ENCODE peak calls at places on chromosomes 2 and 18, in ten cellular contexts. S is GM12892, W is AG08396, A is KBM-7, P is fibroblast of lung, O is adrenal gland, R is uterus, N is HL-60, L is NCI-H460, K is hepatocyte. Y is an unnamed sample.

GRCh38 chr2:27076323-27076722 is 2.1 kb upstream of the EMILIN1 start:
- DNase-seq in S (no peak), W (no peak), A (no peak), P (no peak), O (no peak), R (no peak), N (no peak), L (no peak), K (no peak), Y (no peak)

GRCh38 chr2:72892506-72893173 is 5.4 kb downstream of the SPR start:
- DNase-seq in S (peak), W (peak), A (peak), P (peak), O (peak), R (no peak), N (peak), L (peak), K (peak), Y (peak)

GRCh38 chr2:151669585-151670081 is 64.6 kb downstream of the NEB start:
- DNase-seq in S (no peak), W (no peak), A (peak), P (no peak), O (no peak), R (no peak), N (peak), L (no peak), K (no peak), Y (no peak)

GRCh38 chr2:222452422-222452950 is 28.1 kb downstream of the SGPP2 start:
- DNase-seq in S (no peak), W (no peak), A (no peak), P (no peak), O (no peak), R (no peak), N (no peak), L (no peak), K (no peak), Y (no peak)

GRCh38 chr2:33810046-33810835 is 211.1 kb upstream of the FAM98A start:
- DNase-seq in S (no peak), W (peak), A (no peak), P (no peak), O (no peak), R (no peak), N (no peak), L (no peak), K (peak), Y (no peak)

GRCh38 chr18:39211461-39211860 is 1645.9 kb upstream of the CELF4 start:
- DNase-seq in S (no peak), W (no peak), A (no peak), P (no peak), O (no peak), R (no peak), N (no peak), L (no peak), K (no peak), Y (no peak)

GRCh38 chr2:171995586-171995985 is 4.2 kb upstream of the METAP1D start:
- DNase-seq in S (no peak), W (peak), A (no peak), P (peak), O (no peak), R (no peak), N (no peak), L (no peak), K (no peak), Y (no peak)

GRCh38 chr18:61926532-61926931 is 33.7 kb upstream of the RNF152 start:
- DNase-seq in S (no peak), W (no peak), A (peak), P (no peak), O (no peak), R (no peak), N (no peak), L (no peak), K (no peak), Y (no peak)

GRCh38 chr2:231387904-231388724 is 7.4 kb upstream of the B3GNT7 start:
- DNase-seq in S (no peak), W (peak), A (no peak), P (peak), O (peak), R (peak), N (peak), L (no peak), K (peak), Y (no peak)

GRCh38 chr2:120434487-120434886 is 88.6 kb downstream of the INHBB start:
- DNase-seq in S (no peak), W (no peak), A (no peak), P (peak), O (no peak), R (no peak), N (no peak), L (no peak), K (no peak), Y (no peak)